ENCODE peak calls at places on chromosomes 4 and X, in five cellular contexts. Z, T, K, M and S are unnamed samples.

GRCh38 chr4:2248044-2248780 is 6.3 kb upstream of the HAUS3 start:
- DNase-seq in Z (no peak), T (no peak), K (no peak), M (peak; percentile 15), S (peak; percentile 61)

GRCh38 chrX:150868625-150869024 is 29.8 kb downstream of the CD99L2 start:
- DNase-seq in Z (no peak), T (no peak), K (no peak), M (no peak), S (no peak)

GRCh38 chrX:111460612-111461011 is 48.6 kb upstream of the DCX start:
- DNase-seq in Z (no peak), T (no peak), K (no peak), M (peak; percentile 18), S (no peak)

GRCh38 chrX:56564182-56564885 is 907 bp downstream of the UBQLN2 start:
- DNase-seq in Z (peak; percentile 50), T (no peak), K (no peak), M (no peak), S (no peak)

GRCh38 chr4:678765-679481 is 4.6 kb downstream of the MYL5 start:
- DNase-seq in Z (no peak), T (no peak), K (no peak), M (no peak), S (no peak)

GRCh38 chr4:128553665-128554515 is 255.6 kb upstream of the JADE1 start:
- DNase-seq in Z (no peak), T (no peak), K (no peak), M (no peak), S (no peak)

GRCh38 chr4:175560628-175561027 is 251.4 kb downstream of the GPM6A start:
- DNase-seq in Z (no peak), T (no peak), K (no peak), M (no peak), S (no peak)

GRCh38 chr4:10032625-10033024 is 11.3 kb upstream of the SLC2A9 start:
- DNase-seq in Z (no peak), T (no peak), K (no peak), M (no peak), S (no peak)

GRCh38 chr4:139558235-139559094 is 2.4 kb upstream of the SETD7 start:
- DNase-seq in Z (no peak), T (no peak), K (no peak), M (no peak), S (peak; percentile 81)

GRCh38 chr4:38452009-38452408 is 212.0 kb upstream of the KLF3 start:
- DNase-seq in Z (no peak), T (no peak), K (no peak), M (no peak), S (no peak)

GRCh38 chr4:23373269-23373668 is 516.6 kb downstream of the PPARGC1A start:
- DNase-seq in Z (no peak), T (no peak), K (no peak), M (no peak), S (peak; percentile 90)

GRCh38 chr4:38154681-38155588 is 194.7 kb downstream of the PTTG2 start:
- DNase-seq in Z (peak; percentile 83), T (no peak), K (no peak), M (no peak), S (peak; percentile 80)

GRCh38 chr4:100843897-100844296 is 326.1 kb upstream of the EMCN start:
- DNase-seq in Z (no peak), T (no peak), K (no peak), M (no peak), S (no peak)

GRCh38 chr4:152041304-152041703 is 280.5 kb upstream of the GATB start:
- DNase-seq in Z (no peak), T (no peak), K (no peak), M (no peak), S (no peak)

GRCh38 chr4:118997601-118998000 is 108.9 kb downstream of the SYNPO2 start:
- DNase-seq in Z (no peak), T (no peak), K (no peak), M (no peak), S (no peak)

GRCh38 chrX:66074920-66075879 is 35.3 kb upstream of the VSIG4 start:
- DNase-seq in Z (no peak), T (peak; percentile 17), K (peak; percentile 1), M (no peak), S (peak; percentile 65)

GRCh38 chrX:150303386-150304097 is 59.6 kb upstream of the MAMLD1 start:
- DNase-seq in Z (no peak), T (no peak), K (no peak), M (no peak), S (no peak)

GRCh38 chrX:129565046-129565649 is 25.1 kb downstream of the OCRL start:
- DNase-seq in Z (no peak), T (no peak), K (no peak), M (no peak), S (no peak)

GRCh38 chrX:12309040-12309732 is 170.9 kb downstream of the FRMPD4 start:
- DNase-seq in Z (no peak), T (no peak), K (no peak), M (no peak), S (no peak)

GRCh38 chr4:164136181-164136616 is 617.7 kb upstream of the SMIM31 start:
- DNase-seq in Z (no peak), T (no peak), K (no peak), M (no peak), S (no peak)

GRCh38 chr4:182338059-182338458 is 94.9 kb downstream of the TENM3 start:
- DNase-seq in Z (no peak), T (no peak), K (no peak), M (no peak), S (no peak)

GRCh38 chr4:15691346-15692140 is 9.9 kb downstream of the FAM200B start:
- DNase-seq in Z (no peak), T (no peak), K (no peak), M (no peak), S (no peak)

GRCh38 chr4:13640149-13640671 is 12.7 kb upstream of the BOD1L1 start:
- DNase-seq in Z (no peak), T (no peak), K (no peak), M (peak; percentile 39), S (no peak)

GRCh38 chr4:15320116-15320515 is 107.7 kb upstream of the C1QTNF7 start:
- DNase-seq in Z (no peak), T (no peak), K (no peak), M (no peak), S (no peak)

GRCh38 chr4:7760228-7760627 is 179.4 kb downstream of the AFAP1 start:
- DNase-seq in Z (no peak), T (no peak), K (no peak), M (no peak), S (no peak)

GRCh38 chr4:71257761-71258160 is 81.1 kb upstream of the SLC4A4 start:
- DNase-seq in Z (no peak), T (no peak), K (no peak), M (no peak), S (no peak)

GRCh38 chr4:112361181-112361791 is 64.1 kb downstream of the ALPK1 start:
- DNase-seq in Z (no peak), T (peak; percentile 82), K (no peak), M (no peak), S (no peak)

GRCh38 chr4:1403591-1404572 is 2.4 kb downstream of the NKX1-1 start:
- DNase-seq in Z (peak; percentile 41), T (no peak), K (no peak), M (no peak), S (no peak)

GRCh38 chr4:37891221-37892159 is 606 bp downstream of the TBC1D1 start:
- DNase-seq in Z (peak; percentile 61), T (peak; percentile 79), K (no peak), M (peak; percentile 69), S (no peak)

GRCh38 chrX:28595346-28595745 is 8.1 kb downstream of the IL1RAPL1 start:
- DNase-seq in Z (no peak), T (no peak), K (no peak), M (no peak), S (no peak)

GRCh38 chrX:40952855-40953254 is 132.4 kb upstream of the USP9X start:
- DNase-seq in Z (no peak), T (peak; percentile 26), K (no peak), M (no peak), S (no peak)
- H3K27ac ChIP-seq in Z (peak overlapping the region; percentile 38), T (peak overlapping the region; percentile 22), K (no peak overlapping the region), M (no peak overlapping the region), S (no peak overlapping the region)

DNA sequence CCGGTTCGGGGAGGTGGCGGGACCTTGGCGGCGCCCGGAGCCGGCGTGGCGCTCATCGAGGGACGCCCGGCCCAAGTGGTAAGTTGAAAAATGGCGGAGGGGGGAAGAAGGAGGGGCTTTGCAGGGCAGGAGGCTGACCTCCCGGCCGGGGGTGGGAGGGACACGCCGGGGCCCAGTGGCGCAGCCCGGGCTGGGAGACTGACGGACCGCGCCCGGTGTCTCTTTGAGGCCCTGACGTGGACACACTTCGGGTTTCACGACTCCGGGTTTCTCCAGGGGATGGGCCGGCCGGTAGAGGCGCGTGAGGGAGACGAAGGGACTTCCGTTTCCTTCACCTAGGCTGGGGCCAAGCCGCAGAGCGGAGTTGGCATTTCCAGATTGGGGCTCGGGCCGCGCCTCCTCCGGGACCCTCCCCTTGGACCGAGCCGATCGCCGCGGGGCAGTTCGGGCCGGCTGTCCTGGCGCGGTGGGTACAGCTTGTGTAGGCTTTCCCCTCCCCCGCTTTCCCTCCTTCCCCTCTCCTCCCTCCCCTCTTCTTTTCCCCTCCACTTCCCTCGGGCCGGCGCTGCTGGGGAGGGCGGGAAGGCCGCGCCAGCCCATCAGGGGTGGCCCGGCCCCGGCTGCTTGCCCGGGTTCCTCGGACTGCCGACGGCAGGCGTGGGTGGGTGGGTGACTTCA is at the start of gene XIAP:
- DNase-seq in Z (peak; percentile 84), T (peak; percentile 41), K (peak; percentile 18), M (peak; percentile 80), S (peak; percentile 86)
- TF ChIP-seq POLR2A in Z (peak; percentile 67), T (peak; percentile 81), K (no peak), M (peak; percentile 50), S (peak; percentile 62)

DNA sequence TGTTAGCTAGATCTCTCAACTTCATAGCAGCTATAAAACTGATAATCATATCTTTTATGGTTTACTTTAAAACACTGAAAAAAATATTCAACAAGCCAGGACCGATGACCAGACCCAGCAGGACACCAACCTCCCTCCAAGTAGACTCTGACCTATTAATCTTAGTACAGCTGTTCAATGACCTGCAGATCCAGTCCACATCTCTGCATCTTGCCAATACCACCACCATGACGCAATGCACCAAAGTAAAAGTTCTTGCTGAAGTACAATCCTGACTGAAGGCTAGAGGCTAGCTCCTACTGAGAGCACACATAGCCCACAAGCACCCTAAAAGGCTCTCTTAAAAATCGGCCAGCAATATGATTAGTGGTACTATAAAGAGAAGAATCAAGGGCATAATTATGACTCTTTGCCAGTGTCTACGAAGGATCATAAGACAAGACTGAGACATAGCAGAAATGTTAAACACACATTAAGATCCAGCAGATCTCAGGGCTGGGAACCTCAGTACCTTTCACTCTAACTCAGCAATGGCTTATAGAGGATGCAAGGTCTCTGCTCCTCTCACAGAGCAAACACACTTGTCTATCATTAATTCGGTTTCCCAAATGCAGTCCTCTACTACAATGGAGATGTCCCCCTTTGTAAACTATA is 7.6 kb downstream of the MED14 start:
- DNase-seq in Z (no peak), T (no peak), K (no peak), M (no peak), S (no peak)
- H3K27ac ChIP-seq in Z (no peak overlapping the region), T (no peak overlapping the region), K (no peak overlapping the region), M (no peak overlapping the region), S (no peak overlapping the region)

GRCh38 chrX:68711845-68712244 is 64.4 kb downstream of the STARD8 start:
- DNase-seq in Z (no peak), T (no peak), K (no peak), M (no peak), S (no peak)

GRCh38 chrX:68703849-68704248 is 56.4 kb downstream of the STARD8 start:
- DNase-seq in Z (no peak), T (no peak), K (no peak), M (no peak), S (no peak)

GRCh38 chrX:68710870-68711576 is 63.6 kb downstream of the STARD8 start:
- DNase-seq in Z (peak; percentile 49), T (no peak), K (no peak), M (peak; percentile 49), S (no peak)

GRCh38 chrX:68705986-68706385 is 58.5 kb downstream of the STARD8 start:
- DNase-seq in Z (no peak), T (no peak), K (no peak), M (no peak), S (no peak)

GRCh38 chrX:68708503-68709290 is 61.2 kb downstream of the STARD8 start:
- DNase-seq in Z (no peak), T (no peak), K (no peak), M (no peak), S (no peak)
- TF ChIP-seq POLR2A in Z (no peak), T (no peak), K (no peak), M (no peak), S (no peak)